ENCODE peak calls at places on chromosome 12, in six cellular contexts. Y is uterus, P is K562, A is A549, G is upper lobe of left lung, O is Peyer's patch. H is an unnamed sample.

GRCh38 chr12:60394680-60395079 is 798.9 kb downstream of the SLC16A7 start:
- DNase-seq in Y (no peak), G (no peak), P (no peak), O (no peak), A (no peak), H (no peak)

GRCh38 chr12:85057370-85057963 is 21.3 kb downstream of the LRRIQ1 start:
- DNase-seq in P (peak; percentile 23), G (no peak), A (peak; percentile 68), Y (no peak), O (peak; percentile 54), H (no peak)

GRCh38 chr12:113237748-113238147 is 16.5 kb downstream of the TPCN1 start:
- DNase-seq in O (peak; percentile 40), P (peak; percentile 44), G (no peak), A (no peak), Y (no peak), H (no peak)

GRCh38 chr12:104669057-104669770 is 212.5 kb downstream of the CHST11 start:
- DNase-seq in A (peak; percentile 22), O (no peak), G (no peak), P (no peak), Y (peak; percentile 48), H (no peak)

GRCh38 chr12:46370380-46370734 is 2.2 kb downstream of the SLC38A2 start:
- DNase-seq in Y (no peak), O (no peak), A (no peak), P (no peak), G (no peak), H (no peak)

GRCh38 chr12:27780612-27781408 is 774 bp upstream of the MANSC4 start:
- DNase-seq in O (peak; percentile 67), A (peak; percentile 27), Y (peak; percentile 29), P (peak; percentile 30), G (no peak), H (peak; percentile 90)

GRCh38 chr12:241266-241665 is 21.4 kb downstream of the SLC6A13 start:
- DNase-seq in G (no peak), A (no peak), O (no peak), Y (no peak), P (no peak), H (no peak)

GRCh38 chr12:3054993-3055711 is 22.0 kb upstream of the TSPAN9 start:
- DNase-seq in G (no peak), A (no peak), O (no peak), Y (peak; percentile 74), P (no peak), H (peak; percentile 91)

GRCh38 chr12:125614058-125614457 is 548.8 kb downstream of the AACS start:
- DNase-seq in G (no peak), A (no peak), Y (no peak), P (no peak), O (no peak), H (no peak)

GRCh38 chr12:62878211-62878610 is 56.7 kb downstream of the PPM1H start:
- DNase-seq in O (no peak), Y (no peak), G (no peak), P (no peak), A (no peak), H (no peak)

GRCh38 chr12:76259660-76260389 is 88.4 kb downstream of the BBS10 start:
- DNase-seq in A (no peak), O (no peak), P (no peak), Y (no peak), G (no peak), H (peak; percentile 60)

GRCh38 chr12:80979821-80980220 is 42.1 kb upstream of the LIN7A start:
- DNase-seq in P (no peak), Y (no peak), G (no peak), A (no peak), O (no peak), H (no peak)

GRCh38 chr12:39805651-39806050 is 186.0 kb upstream of the ABCD2 start:
- DNase-seq in P (no peak), O (no peak), G (no peak), Y (no peak), A (no peak), H (no peak)

GRCh38 chr12:29088611-29089219 is 60.4 kb upstream of the FAR2 start:
- DNase-seq in P (no peak), A (peak; percentile 4), G (no peak), Y (no peak), O (no peak), H (no peak)

GRCh38 chr12:78315018-78315417 is 484.3 kb downstream of the NAV3 start:
- DNase-seq in P (no peak), A (no peak), G (no peak), Y (no peak), O (no peak), H (no peak)

GRCh38 chr12:49959570-49960473 is 1.9 kb upstream of the AQP5 start:
- DNase-seq in O (no peak), G (no peak), P (no peak), A (peak; percentile 64), Y (no peak), H (no peak)

GRCh38 chr12:124694846-124695497 is 127.6 kb upstream of the NCOR2 start:
- DNase-seq in A (no peak), O (no peak), Y (peak; percentile 69), P (no peak), G (no peak), H (no peak)

GRCh38 chr12:53722450-53723041 is 4.7 kb downstream of the CALCOCO1 start:
- DNase-seq in P (no peak), A (no peak), O (no peak), G (no peak), Y (no peak), H (no peak)

GRCh38 chr12:118188690-118189371 is 52.9 kb downstream of the PEBP1 start:
- DNase-seq in G (peak; percentile 85), O (no peak), A (no peak), Y (peak; percentile 60), P (no peak), H (no peak)

GRCh38 chr12:31259136-31259881 is 66.6 kb downstream of the SINHCAF start:
- DNase-seq in A (no peak), O (no peak), P (no peak), G (no peak), Y (no peak), H (no peak)

GRCh38 chr12:51429705-51430104 is 5.1 kb downstream of the SLC4A8 start:
- DNase-seq in G (no peak), A (no peak), Y (no peak), O (no peak), P (no peak), H (no peak)

GRCh38 chr12:51428256-51428655 is 3.6 kb downstream of the SLC4A8 start:
- DNase-seq in O (no peak), G (no peak), A (no peak), Y (no peak), P (no peak), H (no peak)

GRCh38 chr12:51421266-51421884 is 3.3 kb upstream of the SLC4A8 start:
- DNase-seq in Y (no peak), P (peak; percentile 44), A (peak; percentile 76), G (no peak), O (peak; percentile 69), H (no peak)

GRCh38 chr12:51424094-51424661 is 453 bp upstream of the SLC4A8 start:
- DNase-seq in A (no peak), O (no peak), Y (no peak), P (no peak), G (no peak), H (no peak)

GRCh38 chr12:51424662-51425539 is at the start of gene SLC4A8:
- DNase-seq in A (peak; percentile 80), O (peak; percentile 93), G (peak; percentile 94), Y (peak; percentile 72), P (peak; percentile 97), H (peak; percentile 89)
- TF ChIP-seq POLR2A in A (no peak), O (no peak), G (no peak), Y (no peak), P (no peak), H (no peak)

DNA sequence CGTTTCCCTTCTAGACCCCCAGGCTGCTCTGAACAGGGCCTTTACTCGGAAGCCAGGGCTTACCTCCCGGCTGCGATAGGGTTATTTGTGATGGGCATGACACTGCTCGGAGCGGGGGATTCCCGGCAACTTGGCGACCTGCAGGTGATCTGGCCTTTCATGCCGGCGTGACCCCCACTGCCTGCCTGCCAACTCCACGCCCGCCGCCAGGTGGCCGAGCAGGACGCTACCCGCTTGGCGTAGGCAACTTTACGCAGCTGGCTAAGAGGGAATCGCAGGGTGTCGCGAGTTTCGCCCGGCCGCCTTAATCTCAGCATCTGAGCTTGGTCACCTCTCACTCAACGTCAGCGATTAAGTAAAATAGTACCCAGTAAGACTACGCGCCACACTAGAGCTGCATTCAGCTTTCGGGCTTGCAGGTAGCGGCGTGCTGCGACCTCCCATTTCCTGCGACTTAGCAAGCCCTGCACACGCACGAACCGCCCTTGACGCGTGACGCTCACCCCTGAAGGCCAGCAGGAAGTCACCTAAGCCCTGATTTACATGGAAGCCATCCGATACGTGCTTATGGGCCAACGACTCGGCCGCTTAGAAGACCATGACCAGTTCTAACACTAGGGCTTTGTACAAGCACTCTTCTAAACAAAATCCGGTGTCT is 33.3 kb downstream of the WBP11 start:
- DNase-seq in Y (peak; percentile 78), O (peak; percentile 94), G (peak; percentile 97), A (peak; percentile 92), P (no peak), H (peak; percentile 77)
- TF ChIP-seq POLR2A in Y (no peak), O (peak; percentile 56), G (no peak), A (peak; percentile 84), P (no peak), H (no peak)

GRCh38 chr12:107545737-107546363 is 139.7 kb upstream of the PWP1 start:
- DNase-seq in P (no peak), O (no peak), A (no peak), Y (no peak), G (no peak), H (no peak)

GRCh38 chr12:107544947-107545346 is 140.7 kb upstream of the PWP1 start:
- DNase-seq in Y (no peak), G (no peak), P (no peak), A (no peak), O (no peak), H (no peak)

GRCh38 chr12:107543841-107544240 is 141.8 kb upstream of the PWP1 start:
- DNase-seq in O (no peak), G (peak; percentile 8), P (no peak), A (no peak), Y (no peak), H (no peak)

GRCh38 chr12:107549786-107550480 is 135.7 kb upstream of the PWP1 start:
- DNase-seq in O (peak; percentile 87), G (no peak), Y (no peak), P (no peak), A (no peak), H (no peak)

GRCh38 chr12:107547421-107547820 is 138.2 kb upstream of the PWP1 start:
- DNase-seq in G (no peak), P (no peak), Y (no peak), A (no peak), O (no peak), H (no peak)
- TF ChIP-seq POLR2A in G (no peak), P (no peak), Y (no peak), A (no peak), O (no peak), H (no peak)

DNA sequence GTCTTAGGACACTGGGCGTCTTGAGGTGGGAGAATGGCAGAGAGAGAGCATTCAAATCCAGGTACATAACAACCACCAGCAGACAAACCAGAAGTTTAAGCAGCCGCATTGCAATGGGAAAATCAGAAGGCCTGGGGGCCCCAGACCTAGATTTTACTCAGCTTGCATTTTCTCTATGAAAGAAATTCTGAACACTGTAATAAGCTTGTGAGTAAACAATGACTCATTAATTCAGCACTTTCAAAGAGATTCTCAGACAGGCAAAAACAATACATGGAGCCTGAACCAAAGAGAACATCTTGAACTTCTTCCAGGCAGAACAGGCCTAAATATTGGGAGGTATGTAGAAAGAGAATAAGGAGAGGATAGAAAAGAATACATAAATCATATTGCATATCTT is 69.8 kb upstream of the IFNG-AS1 start:
- DNase-seq in Y (no peak), G (no peak), A (no peak), P (no peak), O (no peak), H (no peak)
- TF ChIP-seq POLR2A in Y (no peak), G (no peak), A (no peak), P (no peak), O (no peak), H (no peak)

GRCh38 chr12:56078931-56079728 is 835 bp upstream of the ERBB3 start:
- DNase-seq in O (peak; percentile 94), P (peak; percentile 88), Y (peak; percentile 82), A (peak; percentile 95), G (peak; percentile 98), H (peak; percentile 84)
- TF ChIP-seq POLR2A in O (peak; percentile 54), P (no peak), Y (no peak), A (peak; percentile 75), G (no peak), H (no peak)